ENCODE peak calls at places on chromosomes 13 and 19, in six cellular contexts. Y is activated naive CD4-positive, alpha-beta T cell treated with anti-CD3 and anti-CD28 coated beads, Interleukin-2, amount 10 ng/mL, durations not matched to agents 7 days and 5 days; I is hippocampal formation; S is uterus; T is T-helper 2 cell; L is fibroblast of lung. J is an unnamed sample.

GRCh38 chr13:21674271-21675009 is 3.6 kb downstream of the FGF9 start:
- DNase-seq in Y (peak; percentile 40), I (no peak), S (no peak), T (peak; percentile 33), L (no peak), J (no peak)

GRCh38 chr13:31046711-31047279 is 114.3 kb downstream of the TEX26 start:
- DNase-seq in Y (no peak), I (peak; percentile 26), S (peak; percentile 50), T (no peak), L (peak; percentile 53), J (no peak)

GRCh38 chr19:19342086-19343015 is 21.7 kb downstream of the MAU2 start:
- DNase-seq in Y (no peak), I (peak; percentile 23), S (peak; percentile 32), T (no peak), L (peak; percentile 41), J (no peak)

GRCh38 chr19:48391100-48392005 is at the start of gene KDELR1:
- DNase-seq in Y (peak; percentile 78), I (peak; percentile 73), S (peak; percentile 75), T (peak; percentile 58), L (peak; percentile 56), J (peak; percentile 87)

GRCh38 chr19:19485161-19485997 is 30.0 kb downstream of the TSSK6 start:
- DNase-seq in Y (no peak), I (no peak), S (no peak), T (no peak), L (peak; percentile 65), J (no peak)

GRCh38 chr19:31071157-31071855 is 277.9 kb downstream of the TSHZ3 start:
- DNase-seq in Y (no peak), I (no peak), S (no peak), T (no peak), L (no peak), J (no peak)

GRCh38 chr19:4360081-4360569 is 16.8 kb downstream of the MPND start:
- DNase-seq in Y (no peak), I (no peak), S (no peak), T (no peak), L (no peak), J (no peak)

GRCh38 chr19:31674503-31675186 is 325.4 kb upstream of the TSHZ3 start:
- DNase-seq in Y (no peak), I (no peak), S (no peak), T (no peak), L (peak; percentile 89), J (no peak)

GRCh38 chr13:77861716-77862115 is 56.9 kb downstream of the EDNRB start:
- DNase-seq in Y (no peak), I (no peak), S (no peak), T (no peak), L (no peak), J (no peak)

GRCh38 chr13:21310220-21310619 is 133.8 kb downstream of the MRPL57 start:
- DNase-seq in Y (no peak), I (no peak), S (no peak), T (no peak), L (peak; percentile 64), J (no peak)

GRCh38 chr19:2487780-2488330 is 11.9 kb downstream of the GADD45B start:
- DNase-seq in Y (no peak), I (no peak), S (no peak), T (no peak), L (no peak), J (no peak)

GRCh38 chr13:27367570-27367969 is 56.8 kb upstream of the GTF3A start:
- DNase-seq in Y (no peak), I (no peak), S (no peak), T (no peak), L (no peak), J (no peak)

J was measured in coronary artery.